ENCODE peak calls at places on chromosomes 1 and 21, in seven cellular contexts. One of them, this sample, is unnamed.

GRCh38 chr1:50080904-50081586 is 27.7 kb upstream of the ELAVL4 start:
- DNase-seq in A549: no peak
- DNase-seq in K562: no peak
- DNase-seq in tibial nerve: no peak
- DNase-seq in stomach: no peak
- DNase-seq in GM12878: no peak
- DNase-seq in ovary: no peak
- DNase-seq in this sample: no peak

GRCh38 chr1:92956254-92956653 is 5.0 kb downstream of the DIPK1A start:
- DNase-seq in stomach: no peak
- DNase-seq in K562: no peak
- DNase-seq in GM12878: no peak
- DNase-seq in tibial nerve: no peak
- DNase-seq in A549: no peak
- DNase-seq in ovary: no peak
- DNase-seq in this sample: no peak

GRCh38 chr1:112325504-112325903 is 70.5 kb upstream of the CTTNBP2NL start:
- DNase-seq in K562: no peak
- DNase-seq in tibial nerve: no peak
- DNase-seq in stomach: no peak
- DNase-seq in GM12878: no peak
- DNase-seq in ovary: no peak
- DNase-seq in A549: no peak
- DNase-seq in this sample: no peak

GRCh38 chr1:32992489-32993214 is 28.0 kb upstream of the RNF19B start:
- DNase-seq in ovary: no peak
- DNase-seq in stomach: peak; percentile 89
- DNase-seq in A549: peak; percentile 83
- DNase-seq in K562: peak; percentile 65
- DNase-seq in GM12878: peak; percentile 98
- DNase-seq in tibial nerve: peak; percentile 74
- DNase-seq in this sample: peak; percentile 90

GRCh38 chr1:223641523-223642039 is 23.9 kb downstream of the CAPN8 start:
- DNase-seq in GM12878: no peak
- DNase-seq in ovary: no peak
- DNase-seq in A549: no peak
- DNase-seq in K562: no peak
- DNase-seq in stomach: peak; percentile 73
- DNase-seq in tibial nerve: no peak
- DNase-seq in this sample: peak; percentile 80

GRCh38 chr1:95195046-95195445 is 39.0 kb upstream of the RWDD3 start:
- DNase-seq in GM12878: no peak
- DNase-seq in A549: no peak
- DNase-seq in tibial nerve: no peak
- DNase-seq in stomach: no peak
- DNase-seq in ovary: no peak
- DNase-seq in K562: no peak
- DNase-seq in this sample: no peak

GRCh38 chr1:154877370-154877974 is 7.4 kb upstream of the KCNN3 start:
- DNase-seq in stomach: no peak
- DNase-seq in ovary: no peak
- DNase-seq in GM12878: no peak
- DNase-seq in A549: no peak
- DNase-seq in K562: no peak
- DNase-seq in tibial nerve: no peak
- DNase-seq in this sample: no peak

GRCh38 chr1:235888119-235888643 is 21.5 kb upstream of the LYST start:
- DNase-seq in ovary: no peak
- DNase-seq in tibial nerve: no peak
- DNase-seq in A549: no peak
- DNase-seq in K562: no peak
- DNase-seq in stomach: no peak
- DNase-seq in GM12878: peak; percentile 79
- DNase-seq in this sample: no peak

GRCh38 chr1:159200759-159201158 is 3.9 kb upstream of the ACKR1 start:
- DNase-seq in A549: no peak
- DNase-seq in GM12878: no peak
- DNase-seq in ovary: no peak
- DNase-seq in tibial nerve: no peak
- DNase-seq in stomach: no peak
- DNase-seq in K562: peak; percentile 21
- DNase-seq in this sample: no peak

GRCh38 chr1:186974774-186975181 is 146.0 kb downstream of the PLA2G4A start:
- DNase-seq in A549: peak; percentile 3
- DNase-seq in ovary: no peak
- DNase-seq in GM12878: no peak
- DNase-seq in stomach: no peak
- DNase-seq in tibial nerve: no peak
- DNase-seq in K562: no peak
- DNase-seq in this sample: no peak

GRCh38 chr21:30257773-30258172 is 25.0 kb downstream of the KRTAP24-1 start:
- DNase-seq in A549: no peak
- DNase-seq in tibial nerve: peak; percentile 21
- DNase-seq in GM12878: no peak
- DNase-seq in ovary: no peak
- DNase-seq in K562: peak; percentile 25
- DNase-seq in stomach: no peak
- DNase-seq in this sample: no peak

GRCh38 chr1:50332941-50333594 is 90.2 kb downstream of the DMRTA2 start:
- DNase-seq in GM12878: no peak
- DNase-seq in tibial nerve: peak; percentile 18
- DNase-seq in A549: peak; percentile 56
- DNase-seq in stomach: peak; percentile 40
- DNase-seq in K562: peak; percentile 88
- DNase-seq in ovary: peak; percentile 65
- DNase-seq in this sample: peak; percentile 78

GRCh38 chr1:13892671-13893325 is 192.8 kb downstream of the PRDM2 start:
- DNase-seq in A549: no peak
- DNase-seq in K562: no peak
- DNase-seq in tibial nerve: no peak
- DNase-seq in GM12878: no peak
- DNase-seq in stomach: no peak
- DNase-seq in ovary: peak; percentile 52
- DNase-seq in this sample: peak; percentile 23

GRCh38 chr1:36034692-36035091 is 49.2 kb upstream of the TEKT2 start:
- DNase-seq in GM12878: no peak
- DNase-seq in stomach: no peak
- DNase-seq in tibial nerve: no peak
- DNase-seq in K562: no peak
- DNase-seq in A549: peak; percentile 2
- DNase-seq in ovary: no peak
- DNase-seq in this sample: no peak

DNA sequence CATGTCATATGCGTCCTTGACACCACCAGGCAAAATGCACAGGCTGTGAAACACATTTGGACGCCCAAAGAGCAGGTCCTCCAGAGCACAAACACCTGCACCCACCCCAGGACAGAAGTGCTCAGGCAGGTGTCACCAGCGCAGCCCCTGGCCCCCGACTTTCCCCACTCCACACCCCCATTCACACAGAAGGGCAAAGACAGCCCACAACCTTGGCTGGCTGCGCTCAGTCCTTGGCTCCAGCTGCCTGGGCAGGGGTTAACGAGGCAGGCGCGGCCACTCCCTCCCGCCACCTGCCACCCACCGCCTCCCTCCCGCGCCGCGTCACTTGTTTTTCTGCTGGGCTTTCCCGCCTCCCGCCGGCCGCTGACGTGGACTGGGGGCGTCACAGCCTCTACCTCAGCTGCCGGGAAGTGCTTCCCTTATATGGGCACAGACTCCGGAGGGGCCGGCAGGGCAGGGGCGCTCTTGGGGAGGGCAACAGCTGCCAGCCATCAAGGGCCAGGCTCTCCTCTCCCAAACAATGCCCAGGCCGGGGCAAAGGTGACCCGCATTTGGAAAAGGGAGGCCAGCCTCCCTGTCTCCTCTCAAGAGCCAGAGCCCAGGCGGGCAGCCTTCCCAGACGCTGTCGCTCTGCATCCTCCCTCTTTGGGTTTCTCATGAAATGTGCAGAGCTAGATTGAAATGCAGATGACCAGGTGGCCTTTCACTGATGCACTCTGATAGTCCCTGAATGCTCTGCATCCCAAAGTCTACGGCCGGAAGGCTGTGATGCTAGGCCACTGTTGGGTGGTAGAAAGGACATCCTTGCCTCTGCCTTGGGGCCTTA is 14.8 kb upstream of the BTG2 start:
- DNase-seq in tibial nerve: peak; percentile 93
- DNase-seq in GM12878: no peak
- DNase-seq in stomach: peak; percentile 99
- DNase-seq in ovary: peak; percentile 98
- DNase-seq in A549: no peak
- DNase-seq in K562: peak; percentile 92
- DNase-seq in this sample: peak; percentile 99
- TF ChIP-seq EP300 in tibial nerve: peak; percentile 98
- TF ChIP-seq EP300 in GM12878: peak; percentile 60
- TF ChIP-seq EP300 in stomach: peak; percentile 97
- TF ChIP-seq EP300 in ovary: peak; percentile 97
- TF ChIP-seq EP300 in A549: no peak
- TF ChIP-seq EP300 in K562: no peak
- TF ChIP-seq EP300 in this sample: peak; percentile 98

DNA sequence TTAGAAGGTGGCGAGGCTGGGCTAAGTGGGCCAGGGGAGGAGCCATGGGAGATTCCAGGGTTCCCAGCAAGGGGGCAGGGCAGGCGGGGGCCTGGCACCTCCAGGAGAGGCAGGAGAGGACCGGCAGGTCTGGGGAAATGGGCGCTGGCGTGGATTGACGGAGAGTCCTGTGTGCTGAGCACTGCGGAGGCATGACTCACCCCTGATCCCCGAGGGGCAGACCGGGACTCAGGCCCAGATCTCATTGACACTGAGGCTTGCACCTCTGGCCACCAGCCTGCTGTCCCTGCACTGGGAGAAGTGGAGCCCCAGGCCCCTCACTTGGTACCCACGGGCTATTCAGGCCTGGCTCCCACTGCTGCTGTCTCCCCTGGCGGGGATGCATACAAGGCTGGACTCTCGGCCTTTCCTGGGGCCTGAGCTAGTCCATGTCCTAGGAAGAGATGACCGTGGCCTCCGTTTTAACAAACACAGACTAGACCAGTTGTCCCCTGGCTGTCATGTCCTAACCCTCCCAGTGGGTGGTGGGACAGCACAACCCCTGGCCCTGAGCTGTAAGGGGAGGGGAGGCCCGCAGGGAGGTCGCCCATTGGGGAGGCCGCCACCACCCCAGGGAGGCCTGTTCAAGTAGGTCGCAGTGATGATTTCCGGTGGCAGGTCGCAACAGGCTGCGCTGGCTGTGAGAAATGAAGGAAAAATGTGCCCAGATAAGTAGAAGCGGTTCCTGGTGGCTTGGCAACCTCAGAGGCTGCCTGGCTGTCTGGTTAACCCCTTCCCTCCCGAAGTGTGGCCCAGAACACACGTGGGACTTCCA is 39.7 kb downstream of the RIPK4 start:
- DNase-seq in A549: peak; percentile 35
- DNase-seq in ovary: no peak
- DNase-seq in tibial nerve: peak; percentile 73
- DNase-seq in GM12878: no peak
- DNase-seq in stomach: peak; percentile 62
- DNase-seq in K562: no peak
- DNase-seq in this sample: no peak
- TF ChIP-seq EP300 in A549: no peak
- TF ChIP-seq EP300 in ovary: no peak
- TF ChIP-seq EP300 in tibial nerve: no peak
- TF ChIP-seq EP300 in GM12878: no peak
- TF ChIP-seq EP300 in stomach: no peak
- TF ChIP-seq EP300 in K562: no peak
- TF ChIP-seq EP300 in this sample: no peak

DNA sequence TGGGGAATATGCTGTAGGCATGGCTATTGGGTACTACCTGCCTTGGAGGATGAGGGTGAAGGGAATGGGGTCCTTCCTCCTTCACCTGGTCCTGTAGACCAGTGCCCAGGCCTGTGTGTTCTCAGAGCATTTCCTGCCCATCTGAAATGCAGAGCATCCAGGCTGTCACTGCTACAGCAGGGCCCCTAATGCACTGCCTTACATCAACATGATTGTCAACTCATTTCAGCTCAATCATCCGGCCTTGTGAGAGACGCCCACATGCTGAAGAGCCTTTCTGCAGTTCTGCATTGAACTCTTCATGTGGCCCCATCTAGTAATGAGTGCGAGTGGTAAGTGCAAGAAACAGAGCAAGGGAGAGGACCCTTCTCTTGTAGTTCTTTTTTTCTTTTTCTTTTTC is 39.8 kb upstream of the SRP9 start:
- DNase-seq in tibial nerve: no peak
- DNase-seq in GM12878: no peak
- DNase-seq in K562: no peak
- DNase-seq in A549: no peak
- DNase-seq in stomach: no peak
- DNase-seq in ovary: no peak
- DNase-seq in this sample: no peak
- TF ChIP-seq EP300 in tibial nerve: no peak
- TF ChIP-seq EP300 in GM12878: no peak
- TF ChIP-seq EP300 in K562: no peak
- TF ChIP-seq EP300 in A549: no peak
- TF ChIP-seq EP300 in stomach: no peak
- TF ChIP-seq EP300 in ovary: no peak
- TF ChIP-seq EP300 in this sample: no peak

GRCh38 chr1:179493323-179493722 is 82.4 kb downstream of the NPHS2 start:
- DNase-seq in GM12878: no peak
- DNase-seq in ovary: no peak
- DNase-seq in stomach: no peak
- DNase-seq in tibial nerve: no peak
- DNase-seq in K562: no peak
- DNase-seq in A549: no peak
- DNase-seq in this sample: no peak

GRCh38 chr1:179490611-179491010 is 85.1 kb downstream of the NPHS2 start:
- DNase-seq in ovary: no peak
- DNase-seq in tibial nerve: no peak
- DNase-seq in GM12878: no peak
- DNase-seq in A549: no peak
- DNase-seq in K562: no peak
- DNase-seq in stomach: no peak
- DNase-seq in this sample: no peak
- TF ChIP-seq EP300 in ovary: no peak
- TF ChIP-seq EP300 in tibial nerve: no peak
- TF ChIP-seq EP300 in GM12878: no peak
- TF ChIP-seq EP300 in A549: no peak
- TF ChIP-seq EP300 in K562: no peak
- TF ChIP-seq EP300 in stomach: no peak
- TF ChIP-seq EP300 in this sample: no peak

GRCh38 chr1:19410393-19410792 is 74.9 kb downstream of the CAPZB start:
- DNase-seq in A549: no peak
- DNase-seq in GM12878: no peak
- DNase-seq in tibial nerve: no peak
- DNase-seq in ovary: no peak
- DNase-seq in K562: no peak
- DNase-seq in stomach: no peak
- DNase-seq in this sample: no peak

GRCh38 chr1:19407494-19408096 is 77.7 kb downstream of the CAPZB start:
- DNase-seq in ovary: no peak
- DNase-seq in A549: no peak
- DNase-seq in stomach: no peak
- DNase-seq in K562: peak; percentile 66
- DNase-seq in tibial nerve: no peak
- DNase-seq in GM12878: no peak
- DNase-seq in this sample: no peak

GRCh38 chr1:19411612-19412011 is 73.7 kb downstream of the CAPZB start:
- DNase-seq in GM12878: peak; percentile 27
- DNase-seq in A549: no peak
- DNase-seq in K562: no peak
- DNase-seq in ovary: no peak
- DNase-seq in tibial nerve: no peak
- DNase-seq in stomach: no peak
- DNase-seq in this sample: no peak

GRCh38 chr1:19406680-19407079 is 78.7 kb downstream of the CAPZB start:
- DNase-seq in A549: no peak
- DNase-seq in stomach: no peak
- DNase-seq in tibial nerve: no peak
- DNase-seq in ovary: no peak
- DNase-seq in GM12878: no peak
- DNase-seq in K562: no peak
- DNase-seq in this sample: no peak

GRCh38 chr1:19409477-19410086 is 75.8 kb downstream of the CAPZB start:
- DNase-seq in A549: no peak
- DNase-seq in K562: no peak
- DNase-seq in stomach: no peak
- DNase-seq in GM12878: no peak
- DNase-seq in ovary: no peak
- DNase-seq in tibial nerve: no peak
- DNase-seq in this sample: no peak
- TF ChIP-seq EP300 in A549: no peak
- TF ChIP-seq EP300 in K562: no peak
- TF ChIP-seq EP300 in stomach: no peak
- TF ChIP-seq EP300 in GM12878: no peak
- TF ChIP-seq EP300 in ovary: no peak
- TF ChIP-seq EP300 in tibial nerve: no peak
- TF ChIP-seq EP300 in this sample: no peak

This sample was measured in transverse colon.